ENCODE peak calls at places on chromosome 7, in nine cellular contexts. C, K, X, P, H, L, Y, O and G are unnamed samples.

GRCh38 chr7:27221201-27221797 is 21.3 kb upstream of the EVX1 start:
- DNase-seq in X (no peak), O (no peak), H (no peak), K (no peak), L (no peak), Y (no peak), C (no peak), P (no peak), G (no peak)

GRCh38 chr7:114026486-114027089 is 107.8 kb upstream of the PPP1R3A start:
- DNase-seq in H (no peak), P (peak), Y (no peak), K (peak), O (peak), L (no peak), X (no peak), C (no peak), G (peak)

GRCh38 chr7:46534593-46535271 is 613.7 kb upstream of the IGFBP3 start:
- DNase-seq in X (no peak), H (no peak), P (peak), O (peak), K (no peak), Y (no peak), C (no peak), L (no peak), G (peak)

GRCh38 chr7:151498495-151498894 is 21.2 kb downstream of the RHEB start:
- DNase-seq in Y (no peak), L (no peak), C (no peak), O (no peak), X (no peak), H (no peak), P (no peak), K (no peak), G (no peak)

GRCh38 chr7:138527746-138528223 is 67.7 kb downstream of the TRIM24 start:
- DNase-seq in K (no peak), O (peak), P (peak), L (no peak), H (peak), Y (no peak), C (no peak), X (no peak), G (peak)

GRCh38 chr7:2307690-2308107 is 6.5 kb downstream of the SNX8 start:
- DNase-seq in C (no peak), K (no peak), H (no peak), X (no peak), P (no peak), L (no peak), Y (no peak), O (peak), G (no peak)

GRCh38 chr7:1592299-1592842 is 22.5 kb upstream of the PSMG3 start:
- DNase-seq in O (no peak), C (no peak), Y (no peak), H (no peak), P (no peak), L (no peak), K (no peak), X (no peak), G (no peak)

GRCh38 chr7:2312272-2312929 is 1.8 kb downstream of the SNX8 start:
- DNase-seq in Y (no peak), C (no peak), O (no peak), L (no peak), X (no peak), H (no peak), P (no peak), K (no peak), G (no peak)

GRCh38 chr7:37947840-37948198 is 27.4 kb downstream of the EPDR1 start:
- DNase-seq in H (no peak), K (no peak), C (no peak), Y (no peak), P (no peak), O (no peak), X (no peak), L (no peak), G (no peak)

GRCh38 chr7:133977409-133978274 is 149.5 kb upstream of the LRGUK start:
- DNase-seq in C (no peak), P (no peak), K (no peak), L (no peak), X (no peak), Y (no peak), H (no peak), O (no peak), G (no peak)

GRCh38 chr7:156764016-156764669 is 123.6 kb downstream of the RNF32 start:
- DNase-seq in Y (peak), X (peak), K (peak), H (peak), O (peak), C (peak), L (peak), P (peak), G (peak)

GRCh38 chr7:158395780-158396214 is 191.8 kb downstream of the PTPRN2 start:
- DNase-seq in P (no peak), X (no peak), L (no peak), Y (no peak), K (no peak), H (no peak), O (no peak), C (no peak), G (no peak)

GRCh38 chr7:132782777-132783633 is 206.7 kb upstream of the PLXNA4 start:
- DNase-seq in H (no peak), Y (no peak), O (peak), K (peak), P (no peak), C (no peak), X (no peak), L (no peak), G (peak)

GRCh38 chr7:49631071-49631826 is 142.2 kb upstream of the VWC2 start:
- DNase-seq in L (no peak), P (peak), O (no peak), X (no peak), Y (no peak), H (no peak), K (no peak), C (peak), G (no peak)

GRCh38 chr7:42203336-42203735 is 33.7 kb downstream of the GLI3 start:
- DNase-seq in C (no peak), Y (no peak), P (no peak), X (no peak), L (no peak), K (no peak), H (no peak), O (no peak), G (no peak)

GRCh38 chr7:1725199-1725701 is 55.2 kb downstream of the ELFN1 start:
- DNase-seq in L (no peak), C (no peak), H (no peak), X (peak), K (peak), P (peak), Y (no peak), O (peak), G (peak)

GRCh38 chr7:132455306-132455705 is 121.0 kb downstream of the PLXNA4 start:
- DNase-seq in X (no peak), O (peak), C (no peak), K (no peak), P (no peak), Y (no peak), L (no peak), H (no peak), G (no peak)

GRCh38 chr7:82722946-82723345 is 279.4 kb upstream of the CACNA2D1 start:
- DNase-seq in P (no peak), O (no peak), L (no peak), Y (no peak), C (no peak), K (no peak), H (no peak), X (no peak), G (no peak)

GRCh38 chr7:44486693-44487092 is 3.8 kb downstream of the NUDCD3 start:
- DNase-seq in P (no peak), X (no peak), H (peak), O (peak), K (no peak), L (peak), C (no peak), Y (no peak), G (no peak)

GRCh38 chr7:42502022-42502421 is 265.0 kb upstream of the GLI3 start:
- DNase-seq in X (no peak), K (peak), H (peak), O (peak), P (no peak), Y (no peak), C (no peak), L (no peak), G (no peak)

GRCh38 chr7:19747740-19748339 is 25.6 kb downstream of the TMEM196 start:
- DNase-seq in Y (no peak), P (peak), O (peak), H (no peak), C (no peak), X (no peak), L (no peak), K (no peak), G (peak)

GRCh38 chr7:5594616-5595544 is 171.2 kb upstream of the TNRC18 start:
- DNase-seq in C (no peak), X (peak), H (no peak), L (no peak), K (no peak), P (peak), O (peak), Y (no peak), G (peak)

GRCh38 chr7:34060548-34060947 is 155.2 kb downstream of the BMPER start:
- DNase-seq in K (no peak), X (no peak), O (peak), H (no peak), Y (no peak), P (no peak), L (no peak), C (no peak), G (no peak)

GRCh38 chr7:111255576-111255975 is 164.6 kb downstream of the LRRN3 start:
- DNase-seq in P (no peak), K (no peak), O (peak), X (no peak), C (no peak), L (no peak), H (no peak), Y (no peak), G (no peak)

GRCh38 chr7:73567701-73568685 is 10.4 kb downstream of the TBL2 start:
- DNase-seq in Y (no peak), H (no peak), K (no peak), C (no peak), L (no peak), X (no peak), O (peak), P (no peak), G (no peak)

GRCh38 chr7:120272896-120273475 is at the start of gene KCND2:
- DNase-seq in L (no peak), Y (no peak), X (peak), C (no peak), K (no peak), O (no peak), P (peak), H (no peak), G (no peak)

GRCh38 chr7:435518-436366 is 83.9 kb downstream of the PDGFA start:
- DNase-seq in Y (peak), L (no peak), K (no peak), H (no peak), C (peak), O (peak), X (peak), P (no peak), G (peak)

GRCh38 chr7:146214842-146215241 is 98.2 kb downstream of the CNTNAP2 start:
- DNase-seq in P (no peak), C (no peak), H (no peak), K (no peak), Y (no peak), O (no peak), L (no peak), X (no peak), G (no peak)
- TF ChIP-seq CTCF in P (no peak), C (no peak), H (no peak), K (no peak), Y (no peak), O (no peak), L (no peak), X (no peak), G (no peak)

DNA sequence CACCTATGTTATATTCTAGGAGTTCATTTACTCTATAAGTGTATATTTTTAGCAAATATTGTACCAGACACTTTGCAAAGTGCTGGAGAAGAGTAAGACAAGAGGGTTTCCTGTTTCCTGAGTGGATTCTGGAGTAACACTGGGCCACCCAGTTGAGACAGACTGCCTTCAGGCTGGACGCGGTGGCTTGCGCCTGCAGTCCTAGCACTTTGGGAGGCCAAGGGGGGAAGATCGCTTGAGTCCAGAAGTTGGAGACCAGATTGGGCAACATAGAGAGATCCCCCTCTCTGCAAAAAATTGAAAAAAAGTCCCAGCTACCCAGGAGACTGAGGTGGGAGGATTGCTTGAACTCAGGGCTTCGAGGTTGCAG is 772 bp upstream of the ZSCAN25 start:
- DNase-seq in O (no peak), X (no peak), K (no peak), C (no peak), P (no peak), H (no peak), Y (no peak), L (no peak), G (no peak)
- H3K4me3 ChIP-seq in O (peak), X (peak), K (peak), C (no peak), P (peak), H (no peak), Y (peak), L (peak), G (peak)

GRCh38 chr7:17181482-17181881 is 117.0 kb upstream of the AHR start:
- DNase-seq in K (no peak), O (no peak), P (no peak), X (no peak), H (no peak), Y (no peak), L (no peak), C (no peak), G (no peak)

GRCh38 chr7:17184805-17185689 is 113.4 kb upstream of the AHR start:
- DNase-seq in O (peak), P (no peak), H (no peak), C (no peak), X (no peak), L (no peak), Y (no peak), K (peak), G (peak)

GRCh38 chr7:17183630-17184328 is 114.7 kb upstream of the AHR start:
- DNase-seq in P (no peak), H (no peak), L (no peak), C (no peak), K (peak), X (no peak), Y (no peak), O (peak), G (peak)

GRCh38 chr7:17185690-17186070 is 112.8 kb upstream of the AHR start:
- DNase-seq in K (peak), H (peak), C (no peak), Y (no peak), L (no peak), P (no peak), X (no peak), O (peak), G (peak)

GRCh38 chr7:17186745-17187144 is 111.7 kb upstream of the AHR start:
- DNase-seq in O (no peak), X (no peak), P (no peak), C (no peak), Y (no peak), K (no peak), L (no peak), H (no peak), G (no peak)
- TF ChIP-seq CTCF in O (no peak), X (no peak), P (no peak), C (no peak), Y (no peak), K (no peak), L (no peak), H (no peak), G (no peak)

GRCh38 chr7:106061301-106061979 is 50.7 kb downstream of the SYPL1 start:
- DNase-seq in K (no peak), L (no peak), Y (no peak), H (no peak), P (no peak), O (no peak), C (no peak), X (no peak), G (no peak)
- H3K4me3 ChIP-seq in K (no peak), L (no peak), Y (no peak), H (no peak), P (no peak), O (no peak), C (no peak), X (no peak), G (no peak)

GRCh38 chr7:137169282-137169698 is 174.2 kb downstream of the PTN start:
- DNase-seq in C (peak), Y (peak), X (peak), K (peak), P (peak), L (no peak), H (peak), O (peak), G (peak)
- TF ChIP-seq CTCF in C (no peak), Y (peak), X (peak), K (peak), P (peak), L (no peak), H (peak), O (peak), G (peak)

GRCh38 chr7:36393826-36394225 is 4.2 kb downstream of the ANLN start:
- DNase-seq in K (no peak), O (no peak), X (no peak), C (no peak), H (no peak), P (no peak), Y (no peak), L (no peak), G (no peak)
- H3K4me3 ChIP-seq in K (no peak), O (no peak), X (no peak), C (no peak), H (no peak), P (no peak), Y (no peak), L (no peak), G (no peak)